ENCODE peak calls at places on chromosomes 6 and 20, in five cellular contexts. One of them, this sample, is unnamed.

GRCh38 chr6:5095236-5095635 is 10.1 kb downstream of the PPP1R3G start:
- DNase-seq in neuronal stem cell: no peak
- DNase-seq in heart right ventricle: no peak
- DNase-seq in astrocyte: peak
- DNase-seq in HS-27A: no peak
- DNase-seq in this sample: peak

GRCh38 chr20:9363673-9364072 is 150.7 kb upstream of the LAMP5 start:
- DNase-seq in neuronal stem cell: no peak
- DNase-seq in heart right ventricle: no peak
- DNase-seq in HS-27A: no peak
- DNase-seq in astrocyte: no peak
- DNase-seq in this sample: no peak

GRCh38 chr6:74249658-74250057 is 553.7 kb downstream of the CD109 start:
- DNase-seq in heart right ventricle: no peak
- DNase-seq in astrocyte: peak
- DNase-seq in HS-27A: no peak
- DNase-seq in neuronal stem cell: no peak
- DNase-seq in this sample: peak

GRCh38 chr6:2714359-2714895 is 36.3 kb downstream of the MYLK4 start:
- DNase-seq in heart right ventricle: no peak
- DNase-seq in HS-27A: peak
- DNase-seq in astrocyte: peak
- DNase-seq in neuronal stem cell: no peak
- DNase-seq in this sample: peak

GRCh38 chr6:5174756-5175155 is 86.0 kb downstream of the LYRM4 start:
- DNase-seq in astrocyte: no peak
- DNase-seq in heart right ventricle: no peak
- DNase-seq in HS-27A: no peak
- DNase-seq in neuronal stem cell: no peak
- DNase-seq in this sample: no peak

GRCh38 chr6:166936079-166936787 is 20.1 kb downstream of the RNASET2 start:
- DNase-seq in heart right ventricle: no peak
- DNase-seq in neuronal stem cell: no peak
- DNase-seq in HS-27A: no peak
- DNase-seq in astrocyte: no peak
- DNase-seq in this sample: no peak

GRCh38 chr6:111030008-111031006 is 48.5 kb downstream of the RPF2 start:
- DNase-seq in neuronal stem cell: no peak
- DNase-seq in astrocyte: no peak
- DNase-seq in HS-27A: no peak
- DNase-seq in heart right ventricle: peak
- DNase-seq in this sample: peak

GRCh38 chr20:47875302-47876025 is 90.2 kb upstream of the SULF2 start:
- DNase-seq in heart right ventricle: no peak
- DNase-seq in neuronal stem cell: no peak
- DNase-seq in astrocyte: peak
- DNase-seq in HS-27A: no peak
- DNase-seq in this sample: peak

GRCh38 chr6:133340557-133340956 is 99.4 kb downstream of the EYA4 start:
- DNase-seq in astrocyte: peak
- DNase-seq in neuronal stem cell: no peak
- DNase-seq in HS-27A: peak
- DNase-seq in heart right ventricle: no peak
- DNase-seq in this sample: peak

GRCh38 chr20:38193586-38194105 is 28.6 kb upstream of the TGM2 start:
- DNase-seq in neuronal stem cell: no peak
- DNase-seq in HS-27A: no peak
- DNase-seq in heart right ventricle: no peak
- DNase-seq in astrocyte: no peak
- DNase-seq in this sample: no peak

This sample was measured in iris pigment epithelial cell.